ENCODE peak calls at places on chromosomes 11 and 22, in eight cellular contexts. C is MCF 10A; A is anterior cingulate cortex; D is iris pigment epithelial cell; S is amniotic stem cell; L is H7; M is stimulated activated CD8-positive, alpha-beta memory T cell treated with anti-CD3 and anti-CD28 coated beads, Interleukin-4, amount 100 ng/mL, for 1 hour; P is GM12891. J is an unnamed sample.

GRCh38 chr22:35301370-35301874 is 1.7 kb downstream of the TOM1 start:
- DNase-seq in C (peak), A (no peak), D (peak), S (peak), L (no peak), M (no peak), P (no peak), J (no peak)

GRCh38 chr22:29520851-29521250 is 32.7 kb downstream of the THOC5 start:
- DNase-seq in C (no peak), A (no peak), D (peak), S (peak), L (no peak), M (no peak), P (no peak), J (no peak)

GRCh38 chr11:57347336-57347735 is 9.2 kb downstream of the P2RX3 start:
- DNase-seq in C (no peak), A (no peak), D (no peak), S (no peak), L (no peak), M (no peak), P (no peak), J (no peak)

GRCh38 chr11:66617148-66617814 is 851 bp downstream of the RBM14 start:
- DNase-seq in C (peak), A (no peak), D (no peak), S (no peak), L (no peak), M (no peak), P (no peak), J (no peak)

GRCh38 chr11:112817376-112817775 is 143.8 kb upstream of the NCAM1 start:
- DNase-seq in C (no peak), A (no peak), D (no peak), S (no peak), L (no peak), M (no peak), P (no peak), J (no peak)

GRCh38 chr22:20128902-20129746 is 2.5 kb upstream of the ZDHHC8 start:
- DNase-seq in C (peak), A (no peak), D (peak), S (no peak), L (peak), M (no peak), P (no peak), J (no peak)

GRCh38 chr11:129348813-129349212 is 26.8 kb upstream of the BARX2 start:
- DNase-seq in C (no peak), A (no peak), D (no peak), S (no peak), L (no peak), M (no peak), P (no peak), J (no peak)

GRCh38 chr22:31895317-31896133 is 48.8 kb upstream of the YWHAH start:
- DNase-seq in C (no peak), A (no peak), D (no peak), S (no peak), L (no peak), M (no peak), P (no peak), J (no peak)

GRCh38 chr22:42275176-42275575 is 4.7 kb upstream of the TCF20 start:
- DNase-seq in C (no peak), A (no peak), D (no peak), S (no peak), L (peak), M (no peak), P (no peak), J (no peak)

GRCh38 chr22:36386900-36387663 is 685 bp downstream of the MYH9 start:
- DNase-seq in C (peak), A (no peak), D (no peak), S (no peak), L (peak), M (no peak), P (no peak), J (no peak)

GRCh38 chr11:17687946-17688670 is 31.3 kb upstream of the MYOD1 start:
- DNase-seq in C (no peak), A (no peak), D (peak), S (no peak), L (peak), M (no peak), P (no peak), J (no peak)

GRCh38 chr22:33112606-33113005 is 54.4 kb upstream of the SYN3 start:
- DNase-seq in C (no peak), A (no peak), D (no peak), S (no peak), L (no peak), M (no peak), P (no peak), J (no peak)

GRCh38 chr22:31728857-31729256 is 21.1 kb downstream of the PRR14L start:
- DNase-seq in C (no peak), A (no peak), D (no peak), S (no peak), L (no peak), M (no peak), P (no peak), J (no peak)

GRCh38 chr11:22416462-22416861 is 78.3 kb downstream of the SLC17A6 start:
- DNase-seq in C (peak), A (no peak), D (peak), S (no peak), L (no peak), M (no peak), P (no peak), J (no peak)

GRCh38 chr11:19071255-19071654 is 10.7 kb upstream of the MRGPRX2 start:
- DNase-seq in C (peak), A (peak), D (peak), S (peak), L (peak), M (no peak), P (peak), J (peak)

J was measured in GM19239.